ENCODE peak calls at places on chromosomes 12 and 14, in nine cellular contexts. U is effector memory CD8-positive, alpha-beta T cell; I is mucosa of gallbladder; T is posterior cingulate gyrus; M is T-helper 1 cell; V is left lobe of liver; F is NCI-H2107; H is NCI-H2081; Q is GM10248. W is an unnamed sample.

GRCh38 chr12:124404162-124404561 is 109.3 kb downstream of the RFLNA start:
- DNase-seq in U (no peak), I (no peak), T (no peak), M (no peak), V (no peak), F (no peak), H (no peak), Q (no peak), W (no peak)

GRCh38 chr12:79886917-79887519 is 47.9 kb downstream of the PPP1R12A start:
- DNase-seq in U (no peak), I (no peak), T (no peak), M (no peak), V (no peak), F (peak; percentile 6), H (peak; percentile 63), Q (no peak), W (no peak)

GRCh38 chr12:3365416-3366385 is 125.3 kb upstream of the PRMT8 start:
- DNase-seq in U (no peak), I (no peak), T (peak; percentile 47), M (no peak), V (no peak), F (no peak), H (peak; percentile 64), Q (no peak), W (no peak)

GRCh38 chr14:76227450-76228050 is 75.8 kb downstream of the GPATCH2L start:
- DNase-seq in U (no peak), I (no peak), T (no peak), M (no peak), V (no peak), F (no peak), H (no peak), Q (no peak), W (no peak)

GRCh38 chr14:50417853-50418252 is 21.2 kb upstream of the CDKL1 start:
- DNase-seq in U (no peak), I (no peak), T (no peak), M (no peak), V (no peak), F (no peak), H (no peak), Q (no peak), W (no peak)

GRCh38 chr12:31669020-31669419 is 9.5 kb downstream of the ETFBKMT start:
- DNase-seq in U (no peak), I (no peak), T (no peak), M (no peak), V (no peak), F (no peak), H (no peak), Q (no peak), W (no peak)

GRCh38 chr12:117098361-117099217 is 627 bp downstream of the TESC start:
- DNase-seq in U (no peak), I (peak; percentile 30), T (no peak), M (no peak), V (no peak), F (no peak), H (no peak), Q (peak; percentile 59), W (peak; percentile 17)

GRCh38 chr12:4975574-4975973 is 65.9 kb downstream of the KCNA1 start:
- DNase-seq in U (no peak), I (no peak), T (no peak), M (no peak), V (no peak), F (no peak), H (no peak), Q (peak; percentile 43), W (no peak)

GRCh38 chr14:68884031-68885030 is 91.5 kb upstream of the ZFP36L1 start:
- DNase-seq in U (no peak), I (peak; percentile 81), T (peak; percentile 75), M (no peak), V (peak; percentile 88), F (peak; percentile 13), H (peak; percentile 72), Q (no peak), W (no peak)

GRCh38 chr14:92589213-92589852 is 75.8 kb downstream of the RIN3 start:
- DNase-seq in U (no peak), I (no peak), T (no peak), M (no peak), V (no peak), F (no peak), H (peak; percentile 18), Q (no peak), W (no peak)

GRCh38 chr12:126772171-126772864 is 1494.7 kb upstream of the TMEM132C start:
- DNase-seq in U (peak; percentile 59), I (peak; percentile 15), T (no peak), M (peak; percentile 15), V (no peak), F (no peak), H (no peak), Q (peak; percentile 35), W (no peak)

GRCh38 chr12:86719381-86719780 is 463.2 kb upstream of the MGAT4C start:
- DNase-seq in U (no peak), I (no peak), T (no peak), M (no peak), V (no peak), F (no peak), H (no peak), Q (no peak), W (no peak)

GRCh38 chr14:90275820-90276219 is 19.5 kb downstream of the PSMC1 start:
- DNase-seq in U (no peak), I (no peak), T (no peak), M (no peak), V (no peak), F (no peak), H (no peak), Q (no peak), W (no peak)

GRCh38 chr12:11661491-11662085 is 12.1 kb downstream of the ETV6 start:
- DNase-seq in U (no peak), I (peak; percentile 21), T (no peak), M (no peak), V (no peak), F (no peak), H (no peak), Q (no peak), W (no peak)

GRCh38 chr12:92299344-92299743 is 153.7 kb upstream of the BTG1 start:
- DNase-seq in U (no peak), I (no peak), T (no peak), M (no peak), V (no peak), F (no peak), H (no peak), Q (no peak), W (no peak)

GRCh38 chr14:100158566-100159106 is 809 bp downstream of the DEGS2 start:
- DNase-seq in U (no peak), I (no peak), T (no peak), M (no peak), V (no peak), F (no peak), H (no peak), Q (no peak), W (no peak)

GRCh38 chr14:29421156-29421728 is 506.4 kb downstream of the PRKD1 start:
- DNase-seq in U (no peak), I (no peak), T (no peak), M (no peak), V (no peak), F (no peak), H (no peak), Q (no peak), W (no peak)

GRCh38 chr14:103629503-103630121 is 601 bp downstream of the KLC1 start:
- DNase-seq in U (peak; percentile 14), I (peak; percentile 36), T (peak; percentile 50), M (no peak), V (peak; percentile 65), F (no peak), H (peak; percentile 53), Q (peak; percentile 71), W (no peak)

GRCh38 chr12:115245005-115245404 is 561.0 kb upstream of the TBX3 start:
- DNase-seq in U (no peak), I (no peak), T (no peak), M (no peak), V (no peak), F (no peak), H (no peak), Q (no peak), W (no peak)

GRCh38 chr12:19165446-19165845 is 35.9 kb downstream of the PLEKHA5 start:
- DNase-seq in U (no peak), I (no peak), T (no peak), M (no peak), V (no peak), F (no peak), H (no peak), Q (no peak), W (no peak)

GRCh38 chr14:84527706-84528105 is 1002.2 kb upstream of the FLRT2 start:
- DNase-seq in U (no peak), I (no peak), T (no peak), M (no peak), V (no peak), F (peak; percentile 21), H (no peak), Q (no peak), W (no peak)

GRCh38 chr12:78703820-78704525 is 160.6 kb upstream of the SYT1 start:
- DNase-seq in U (no peak), I (no peak), T (no peak), M (no peak), V (no peak), F (no peak), H (no peak), Q (no peak), W (no peak)

GRCh38 chr14:99682809-99683618 is 1.1 kb upstream of the CYP46A1 start:
- DNase-seq in U (peak; percentile 77), I (peak; percentile 78), T (peak; percentile 85), M (peak; percentile 66), V (peak; percentile 83), F (peak; percentile 32), H (peak; percentile 77), Q (peak; percentile 84), W (peak; percentile 81)

GRCh38 chr12:74747305-74747704 is 209.7 kb downstream of the ATXN7L3B start:
- DNase-seq in U (no peak), I (no peak), T (no peak), M (no peak), V (no peak), F (no peak), H (no peak), Q (no peak), W (no peak)

GRCh38 chr12:64104376-64104775 is 117.7 kb downstream of the KICS2 start:
- DNase-seq in U (no peak), I (no peak), T (no peak), M (no peak), V (no peak), F (no peak), H (no peak), Q (no peak), W (no peak)

GRCh38 chr14:99288948-99289347 is 17.0 kb upstream of the BCL11B start:
- DNase-seq in U (no peak), I (no peak), T (no peak), M (no peak), V (no peak), F (no peak), H (no peak), Q (no peak), W (no peak)

GRCh38 chr12:28868414-28868813 is 280.7 kb upstream of the FAR2 start:
- DNase-seq in U (no peak), I (no peak), T (no peak), M (no peak), V (no peak), F (no peak), H (no peak), Q (no peak), W (no peak)

GRCh38 chr12:57452181-57452936 is 2.7 kb upstream of the INHBE start:
- DNase-seq in U (no peak), I (no peak), T (peak; percentile 52), M (no peak), V (no peak), F (no peak), H (no peak), Q (peak; percentile 39), W (no peak)